ENCODE peak calls at places on chromosomes 1 and 21, in nine cellular contexts. M, Q, V, O, W, L, N, D and R are unnamed samples.

GRCh38 chr21:46066843-46067331 is 31.0 kb upstream of the COL6A2 start:
- DNase-seq in W (peak; percentile 70), Q (no peak), L (no peak), M (peak; percentile 48), O (peak; percentile 7), D (no peak), N (no peak), V (peak; percentile 56), R (no peak)

GRCh38 chr1:211606327-211606913 is 27.5 kb upstream of the SLC30A1 start:
- DNase-seq in M (no peak), O (no peak), W (no peak), V (no peak), N (no peak), L (no peak), Q (no peak), D (no peak), R (no peak)

GRCh38 chr1:192807968-192808587 is 761 bp upstream of the RGS2 start:
- DNase-seq in V (peak; percentile 71), M (peak; percentile 18), W (peak; percentile 74), L (peak; percentile 12), O (no peak), N (no peak), Q (no peak), D (no peak), R (no peak)

GRCh38 chr1:184755226-184756065 is 788 bp upstream of the EDEM3 start:
- DNase-seq in W (peak; percentile 52), L (no peak), Q (no peak), V (no peak), D (peak; percentile 8), M (peak; percentile 24), N (no peak), O (no peak), R (peak; percentile 33)

GRCh38 chr21:31117046-31117916 is 79.0 kb upstream of the KRTAP19-8 start:
- DNase-seq in Q (peak; percentile 66), O (no peak), D (no peak), M (no peak), L (no peak), V (peak; percentile 86), W (peak; percentile 67), N (no peak), R (no peak)

GRCh38 chr1:24991242-24992037 is 61.4 kb upstream of the RUNX3 start:
- DNase-seq in O (no peak), W (no peak), D (no peak), Q (no peak), V (no peak), L (no peak), N (no peak), M (no peak), R (peak; percentile 21)

GRCh38 chr1:156463874-156464273 is 36.7 kb downstream of the MEF2D start:
- DNase-seq in M (no peak), O (no peak), Q (no peak), D (no peak), L (no peak), N (no peak), V (no peak), W (no peak), R (no peak)

GRCh38 chr1:24464378-24464770 is 38.3 kb upstream of the RCAN3 start:
- DNase-seq in V (peak; percentile 37), M (peak; percentile 42), N (no peak), Q (no peak), D (no peak), L (no peak), O (no peak), W (no peak), R (no peak)

GRCh38 chr1:234538930-234539649 is 60.1 kb upstream of the TARBP1 start:
- DNase-seq in D (no peak), O (peak; percentile 16), L (no peak), N (no peak), W (no peak), M (no peak), V (no peak), Q (peak; percentile 93), R (no peak)

GRCh38 chr21:35179990-35180557 is 131.0 kb upstream of the RUNX1 start:
- DNase-seq in D (no peak), V (peak; percentile 94), N (no peak), Q (peak; percentile 74), L (no peak), W (peak; percentile 63), O (no peak), M (no peak), R (no peak)

GRCh38 chr1:210214573-210215409 is 17.8 kb upstream of the SERTAD4 start:
- DNase-seq in M (no peak), V (no peak), L (no peak), D (no peak), N (no peak), W (no peak), O (no peak), Q (no peak), R (no peak)

GRCh38 chr1:9369964-9370788 is 77.5 kb downstream of the SPSB1 start:
- DNase-seq in O (no peak), D (no peak), N (no peak), L (no peak), Q (peak; percentile 45), W (no peak), V (no peak), M (no peak), R (no peak)

GRCh38 chr1:6157528-6158174 is 22.5 kb downstream of the CHD5 start:
- DNase-seq in D (no peak), Q (peak; percentile 88), N (no peak), L (no peak), O (no peak), M (no peak), W (no peak), V (peak; percentile 47), R (no peak)

GRCh38 chr1:156368889-156369684 is at the start of gene RHBG:
- DNase-seq in M (peak; percentile 78), L (no peak), W (peak; percentile 42), N (no peak), Q (no peak), V (peak; percentile 2), D (no peak), O (peak; percentile 83), R (no peak)

GRCh38 chr1:190477687-190478192 is at the start of gene BRINP3:
- DNase-seq in V (peak; percentile 21), D (no peak), N (no peak), L (no peak), O (no peak), M (no peak), Q (no peak), W (no peak), R (no peak)
- H3K27ac ChIP-seq in V (no peak within 1 kb of the TSS), D (no peak within 1 kb of the TSS), N (no peak within 1 kb of the TSS), L (no peak within 1 kb of the TSS), O (no peak within 1 kb of the TSS), M (no peak within 1 kb of the TSS), Q (no peak within 1 kb of the TSS), W (no peak within 1 kb of the TSS), R (no peak within 1 kb of the TSS)

GRCh38 chr1:154182342-154183044 is 9.4 kb downstream of the TPM3 start:
- DNase-seq in M (peak; percentile 65), W (peak; percentile 89), L (peak; percentile 32), D (peak; percentile 43), V (peak; percentile 84), Q (peak; percentile 64), N (peak; percentile 64), O (peak; percentile 50), R (peak; percentile 58)

GRCh38 chr1:154178006-154178405 is 13.9 kb downstream of the TPM3 start:
- DNase-seq in N (no peak), L (no peak), W (peak; percentile 33), Q (no peak), O (no peak), D (no peak), V (no peak), M (no peak), R (no peak)

GRCh38 chr1:154178856-154179811 is 12.8 kb downstream of the TPM3 start:
- DNase-seq in V (no peak), D (no peak), Q (no peak), W (peak; percentile 54), L (no peak), M (peak; percentile 13), N (no peak), O (no peak), R (no peak)

GRCh38 chr1:154181944-154182341 is 10.0 kb downstream of the TPM3 start:
- DNase-seq in D (no peak), W (no peak), M (no peak), V (no peak), L (peak; percentile 53), N (no peak), Q (no peak), O (no peak), R (peak; percentile 79)

DNA sequence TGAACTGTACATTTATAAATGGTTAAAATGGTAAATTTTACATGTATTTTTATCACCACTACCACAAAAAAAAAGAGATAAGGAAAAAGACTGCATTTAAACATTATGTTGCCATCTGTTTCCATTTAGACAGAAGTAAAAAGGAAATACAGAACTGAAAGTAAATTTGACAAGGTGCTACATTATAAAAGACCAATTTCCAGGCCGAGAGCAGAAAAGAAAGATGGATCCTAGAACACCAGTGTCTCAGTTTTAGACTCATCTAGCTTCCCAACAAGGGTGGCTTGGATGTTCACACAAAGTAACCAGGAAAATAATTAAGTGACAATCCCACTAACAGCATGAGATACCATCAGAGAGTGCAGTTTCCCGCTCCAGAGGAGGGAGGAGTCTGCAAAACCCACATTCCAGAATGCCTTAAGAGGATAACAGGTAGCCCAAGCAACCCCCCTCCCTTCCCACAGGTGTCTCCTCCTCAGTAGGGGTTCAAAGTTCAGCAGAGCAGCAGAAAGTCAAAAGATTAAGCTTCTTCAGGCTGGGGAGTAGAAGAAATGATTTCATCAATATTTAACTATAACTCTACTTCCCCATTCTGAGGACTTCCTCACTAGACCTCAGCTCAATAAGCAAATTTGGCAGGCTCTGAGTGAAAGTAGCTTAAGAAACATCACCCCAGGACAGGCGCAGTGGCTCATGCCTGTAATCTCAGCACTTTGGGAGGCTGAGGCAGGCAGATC is 11.8 kb downstream of the TPM3 start:
- DNase-seq in M (peak; percentile 14), N (no peak), D (no peak), V (no peak), L (no peak), W (no peak), O (no peak), Q (no peak), R (peak; percentile 78)
- H3K27ac ChIP-seq in M (peak overlapping the region; percentile 41), N (peak overlapping the region; percentile 58), D (peak overlapping the region; percentile 21), V (no peak overlapping the region), L (peak overlapping the region; percentile 95), W (no peak overlapping the region), O (peak overlapping the region; percentile 42), Q (no peak overlapping the region), R (peak overlapping the region; percentile 63)

GRCh38 chr1:59169703-59170102 is 127.2 kb upstream of the FGGY start:
- DNase-seq in O (no peak), N (no peak), Q (no peak), D (no peak), L (no peak), V (no peak), M (no peak), W (peak; percentile 75), R (no peak)
- H3K27ac ChIP-seq in O (no peak overlapping the region), N (no peak overlapping the region), Q (no peak overlapping the region), D (no peak overlapping the region), L (no peak overlapping the region), V (no peak overlapping the region), M (no peak overlapping the region), W (no peak overlapping the region), R (no peak overlapping the region)

DNA sequence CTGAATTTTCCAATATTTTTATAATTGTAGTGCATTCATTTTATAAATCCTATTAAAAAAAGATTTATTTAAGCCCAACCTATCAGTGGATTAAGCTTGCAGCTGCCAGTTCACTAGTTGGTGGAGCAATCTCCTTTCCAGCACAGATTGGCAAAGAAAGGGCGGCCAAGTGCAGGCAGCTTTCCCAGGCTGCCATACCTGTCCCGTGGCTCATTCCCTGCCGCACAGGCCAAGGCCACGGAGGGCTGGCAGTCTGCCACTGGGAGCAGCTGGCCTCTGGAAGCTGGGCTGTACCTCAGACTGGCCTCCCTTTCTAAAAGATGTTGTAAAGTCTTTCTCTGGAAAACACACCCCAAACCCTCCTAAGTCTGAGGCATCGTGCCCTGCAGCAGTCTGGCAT is 74.2 kb downstream of the SIM2 start:
- DNase-seq in Q (peak; percentile 54), D (no peak), O (peak; percentile 96), N (no peak), M (no peak), W (peak; percentile 87), V (peak; percentile 89), L (no peak), R (no peak)
- H3K27ac ChIP-seq in Q (no peak overlapping the region), D (no peak overlapping the region), O (peak overlapping the region; percentile 26), N (no peak overlapping the region), M (no peak overlapping the region), W (no peak overlapping the region), V (no peak overlapping the region), L (no peak overlapping the region), R (no peak overlapping the region)